ENCODE peak calls at places on chromosome 13, in five cellular contexts. T is PC-3, F is PC-9, V is hepatocyte, U is SK-N-SH. J is an unnamed sample.

GRCh38 chr13:43304945-43305344 is 281.6 kb downstream of the DNAJC15 start:
- DNase-seq in V (no peak), T (no peak), F (no peak), U (peak; percentile 18), J (no peak)

GRCh38 chr13:111022886-111023285 is 92.2 kb upstream of the ARHGEF7 start:
- DNase-seq in T (peak; percentile 39), F (no peak), U (no peak), V (no peak), J (no peak)

GRCh38 chr13:70253411-70253810 is 145.2 kb upstream of the KLHL1 start:
- DNase-seq in T (peak; percentile 41), U (no peak), F (no peak), V (no peak), J (no peak)

GRCh38 chr13:84137292-84137691 is 255.0 kb upstream of the SLITRK1 start:
- DNase-seq in T (no peak), V (no peak), F (no peak), U (no peak), J (no peak)

GRCh38 chr13:95275322-95276118 is 25.7 kb downstream of the ABCC4 start:
- DNase-seq in U (no peak), T (peak; percentile 12), V (peak; percentile 38), F (peak; percentile 80), J (no peak)

GRCh38 chr13:57629821-57630235 is 1.7 kb upstream of the PCDH17 start:
- DNase-seq in U (peak; percentile 95), F (no peak), T (peak; percentile 23), V (peak; percentile 94), J (no peak)

GRCh38 chr13:110290153-110290552 is 16.8 kb downstream of the COL4A1 start:
- DNase-seq in U (no peak), F (no peak), T (no peak), V (no peak), J (no peak)

GRCh38 chr13:44335463-44335862 is 38.2 kb upstream of the SERP2 start:
- DNase-seq in F (no peak), V (no peak), U (no peak), T (no peak), J (no peak)

GRCh38 chr13:39451301-39451700 is 151.7 kb downstream of the LHFPL6 start:
- DNase-seq in V (peak; percentile 12), F (no peak), U (no peak), T (no peak), J (peak; percentile 7)

GRCh38 chr13:80524447-80525215 is 183.7 kb upstream of the SPRY2 start:
- DNase-seq in F (no peak), U (no peak), V (no peak), T (no peak), J (no peak)

GRCh38 chr13:23087884-23088283 is 92.9 kb upstream of the SGCG start:
- DNase-seq in U (peak; percentile 34), T (peak; percentile 31), F (no peak), V (peak; percentile 32), J (peak; percentile 16)

DNA sequence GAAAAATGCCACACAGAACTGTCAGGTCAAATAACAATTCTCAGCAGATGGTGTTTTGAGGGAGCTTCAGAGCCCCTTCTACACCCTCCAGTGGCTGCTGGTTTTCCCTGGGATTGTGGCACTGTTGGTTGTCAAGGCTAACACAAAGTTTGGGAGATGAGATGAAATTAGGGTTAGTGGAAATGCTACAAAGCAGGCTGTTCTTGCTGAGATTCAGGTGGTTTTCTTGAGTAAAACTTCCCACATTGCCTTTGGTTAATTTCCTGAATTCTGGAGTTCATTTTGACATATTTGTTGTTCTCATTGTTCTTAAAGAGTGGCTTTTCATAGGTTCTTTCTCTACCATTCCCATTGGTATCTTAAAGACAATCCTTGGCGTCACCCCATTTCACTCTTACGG is 22.1 kb downstream of the MED4 start:
- DNase-seq in T (no peak), F (no peak), U (no peak), V (no peak), J (no peak)
- H3K9me3 ChIP-seq in T (peaks cover 7% of the 10 kb centered on the region), F (peaks cover 8% of the 10 kb centered on the region), U (peaks cover 22% of the 10 kb centered on the region), V (peaks cover 32% of the 10 kb centered on the region), J (peaks cover 25% of the 10 kb centered on the region)

GRCh38 chr13:35879111-35879510 is 252.1 kb downstream of the DCLK1 start:
- DNase-seq in U (no peak), F (no peak), T (no peak), V (no peak), J (no peak)
- H3K9me2 ChIP-seq in U (no peaks in the 10 kb centered on the region), F (no peaks in the 10 kb centered on the region), T (no peaks in the 10 kb centered on the region), V (no peaks in the 10 kb centered on the region), J (no peaks in the 10 kb centered on the region)

GRCh38 chr13:27280009-27280646 is 9.5 kb downstream of the RASL11A start:
- DNase-seq in F (peak; percentile 95), V (no peak), U (no peak), T (peak; percentile 92), J (no peak)

GRCh38 chr13:27281420-27281819 is 10.8 kb downstream of the RASL11A start:
- DNase-seq in T (peak; percentile 30), U (no peak), F (no peak), V (peak; percentile 35), J (no peak)

GRCh38 chr13:27280841-27281240 is 10.2 kb downstream of the RASL11A start:
- DNase-seq in F (no peak), V (no peak), U (no peak), T (no peak), J (no peak)

GRCh38 chr13:27288397-27288796 is 17.8 kb downstream of the RASL11A start:
- DNase-seq in U (no peak), V (no peak), T (no peak), F (no peak), J (no peak)

DNA sequence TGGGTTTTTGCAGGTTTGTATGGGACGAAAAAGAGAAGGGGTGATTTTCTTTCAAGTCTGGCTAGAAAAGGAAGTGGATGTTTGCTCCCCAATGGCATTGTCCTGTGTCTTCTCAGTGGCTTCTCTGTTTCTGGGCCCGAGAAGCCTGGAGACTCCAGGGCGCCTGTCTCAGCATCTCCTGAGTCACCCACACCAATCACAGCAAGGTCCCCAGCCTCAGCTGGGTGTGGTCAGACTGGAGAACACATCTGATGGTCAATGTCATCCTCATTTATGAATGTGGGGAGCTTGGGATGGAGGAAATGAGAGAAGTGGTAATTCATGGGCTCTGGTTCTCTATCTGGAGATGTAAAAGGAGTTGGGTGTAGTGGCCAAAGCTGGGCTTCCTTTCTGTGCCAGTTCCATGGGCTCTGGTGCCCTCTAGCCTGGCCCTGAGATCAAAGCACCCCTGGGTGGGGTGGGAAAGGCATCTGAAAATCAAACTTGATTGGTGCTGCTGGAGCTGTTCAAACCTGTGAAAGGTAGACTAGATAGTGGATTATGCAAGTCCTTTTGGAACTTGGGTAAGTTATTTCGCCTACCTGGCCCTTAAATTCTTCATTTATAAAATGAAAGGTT is 13.4 kb downstream of the RASL11A start:
- DNase-seq in T (peak; percentile 59), U (peak; percentile 28), V (no peak), F (peak; percentile 49), J (peak; percentile 53)
- TF ChIP-seq CTCF in T (peak; percentile 66), U (peak; percentile 51), V (no peak), F (peak; percentile 65), J (peak; percentile 72)

DNA sequence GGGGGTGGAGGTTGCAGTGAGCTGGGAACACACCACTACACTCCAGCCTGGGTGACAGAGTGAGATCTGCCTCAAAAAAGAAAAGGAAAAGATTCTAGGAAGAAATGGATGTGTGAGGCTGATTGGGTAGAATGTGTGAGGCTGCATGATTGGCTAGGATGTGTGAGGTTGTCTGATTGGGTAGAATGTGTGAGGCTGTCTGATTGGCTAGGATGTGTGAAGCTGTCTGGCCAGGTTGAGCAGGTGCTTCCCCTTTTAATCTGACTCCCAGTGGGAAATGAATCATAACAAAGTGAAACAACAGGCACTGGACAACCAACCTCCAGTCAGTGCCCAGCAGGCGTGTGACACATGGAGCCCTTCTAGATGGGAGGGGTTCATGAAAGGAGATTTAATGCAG is 14.7 kb downstream of the C13orf46 start:
- DNase-seq in V (no peak), F (no peak), T (no peak), U (no peak), J (no peak)
- H3K9me3 ChIP-seq in V (no peaks in the 10 kb centered on the region), F (peaks cover 16% of the 10 kb centered on the region), T (no peaks in the 10 kb centered on the region), U (peaks cover 15% of the 10 kb centered on the region), J (peaks cover 5% of the 10 kb centered on the region)

GRCh38 chr13:108964601-108965000 is 335.2 kb downstream of the MYO16 start:
- DNase-seq in T (no peak), V (no peak), F (no peak), U (no peak), J (no peak)

GRCh38 chr13:108967371-108967770 is 338.0 kb downstream of the MYO16 start:
- DNase-seq in V (no peak), U (no peak), F (no peak), T (no peak), J (no peak)

GRCh38 chr13:108963846-108964600 is 334.6 kb downstream of the MYO16 start:
- DNase-seq in F (no peak), U (no peak), V (no peak), T (peak; percentile 4), J (no peak)

GRCh38 chr13:108963276-108963810 is 333.9 kb downstream of the MYO16 start:
- DNase-seq in V (no peak), T (no peak), F (no peak), U (no peak), J (no peak)

DNA sequence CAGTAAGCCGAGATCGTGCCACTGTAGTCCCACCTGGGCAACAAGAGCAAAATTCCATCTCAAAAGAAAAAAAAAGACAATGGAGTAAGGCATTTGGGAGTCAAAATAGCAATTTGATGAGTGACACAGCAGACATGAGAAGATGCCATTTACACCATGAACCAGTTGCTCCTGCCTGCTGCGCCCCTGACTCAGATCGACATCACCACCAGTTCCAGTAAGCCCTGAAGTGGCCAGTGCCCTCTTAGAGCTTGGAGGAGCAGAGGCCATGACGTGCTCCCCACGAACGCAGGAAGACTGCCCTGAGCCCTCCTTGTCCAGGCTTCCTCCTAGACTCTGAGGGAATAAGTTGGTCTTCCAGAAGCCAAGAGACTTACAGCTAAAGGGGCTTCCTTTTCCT is 339.2 kb downstream of the MYO16 start:
- DNase-seq in U (no peak), F (no peak), V (no peak), T (no peak), J (no peak)
- H3K9me2 ChIP-seq in U (no peaks in the 10 kb centered on the region), F (no peaks in the 10 kb centered on the region), V (no peaks in the 10 kb centered on the region), T (no peaks in the 10 kb centered on the region), J (no peaks in the 10 kb centered on the region)

GRCh38 chr13:27795718-27796019 is 3.4 kb downstream of the GSX1 start:
- DNase-seq in U (no peak), F (no peak), V (no peak), T (no peak), J (no peak)

GRCh38 chr13:27794075-27794691 is 1.9 kb downstream of the GSX1 start:
- DNase-seq in V (no peak), U (no peak), T (no peak), F (no peak), J (no peak)

GRCh38 chr13:27796544-27797227 is 4.4 kb downstream of the GSX1 start:
- DNase-seq in F (no peak), U (no peak), T (no peak), V (no peak), J (no peak)

GRCh38 chr13:27794921-27795717 is 2.8 kb downstream of the GSX1 start:
- DNase-seq in F (no peak), V (no peak), T (no peak), U (no peak), J (no peak)

DNA sequence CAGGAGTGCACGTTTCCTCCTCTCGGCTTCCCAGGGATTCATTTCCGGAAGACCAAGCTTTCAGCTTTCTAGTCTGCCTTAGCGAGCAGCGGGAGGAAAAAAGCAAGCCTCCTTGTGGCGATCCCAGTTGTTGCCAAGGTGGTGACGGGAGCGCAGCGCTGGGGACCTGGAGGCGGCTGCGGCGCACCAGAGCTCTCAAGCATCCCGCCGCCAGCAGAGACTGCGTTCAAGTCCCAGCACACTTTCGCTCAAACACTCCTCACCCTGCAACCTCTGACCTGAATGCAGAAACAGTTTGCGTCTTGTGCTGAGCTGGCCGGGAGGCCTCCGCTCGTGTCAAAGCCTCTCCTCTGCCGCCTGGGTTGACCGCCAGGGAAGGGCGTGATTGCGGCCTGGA is 4.9 kb downstream of the GSX1 start:
- DNase-seq in U (no peak), F (no peak), T (peak; percentile 32), V (peak; percentile 66), J (no peak)
- TF ChIP-seq CTCF in U (peak; percentile 22), F (no peak), T (peak; percentile 33), V (peak; percentile 32), J (no peak)

J was measured in OCI-LY7.